ENCODE peak calls at places on chromosomes 3 and 15, in four cellular contexts. F is uterus, P is hepatocyte, Y is OCI-LY7. U is an unnamed sample. For H3K4me1, the result is how much of the 10 kb centered on the place peaks cover.

GRCh38 chr15:78243491-78243941 is 9.2 kb upstream of the ACSBG1 start:
- DNase-seq in F (no peak), Y (no peak), P (no peak), U (no peak)

GRCh38 chr3:193872265-193872753 is 263.6 kb upstream of the HES1 start:
- DNase-seq in F (no peak), Y (peak), P (peak), U (no peak)

GRCh38 chr15:29885183-29885582 is 62.9 kb upstream of the TJP1 start:
- DNase-seq in Y (no peak), P (no peak), F (no peak), U (no peak)

GRCh38 chr15:84572231-84572630 is 28.6 kb upstream of the ZSCAN2 start:
- DNase-seq in P (no peak), Y (no peak), F (no peak), U (no peak)

GRCh38 chr3:134630506-134630905 is 20.3 kb downstream of the KY start:
- DNase-seq in P (no peak), F (no peak), Y (no peak), U (no peak)

GRCh38 chr3:37326144-37326543 is 151.8 kb upstream of the LRRFIP2 start:
- DNase-seq in Y (no peak), P (no peak), F (no peak), U (no peak)

GRCh38 chr15:66592505-66593218 is 26.9 kb upstream of the LCTL start:
- DNase-seq in Y (no peak), P (peak), F (no peak), U (no peak)

GRCh38 chr3:194364652-194365434 is 4.7 kb downstream of the LRRC15 start:
- DNase-seq in F (peak), Y (no peak), P (peak), U (no peak)

GRCh38 chr3:185792955-185793354 is 31.9 kb downstream of the IGF2BP2 start:
- DNase-seq in P (no peak), F (no peak), Y (no peak), U (no peak)

GRCh38 chr15:74835312-74835823 is 7.6 kb downstream of the ULK3 start:
- DNase-seq in Y (peak), P (peak), F (no peak), U (no peak)

GRCh38 chr3:112390783-112391641 is 58.1 kb downstream of the CD200 start:
- DNase-seq in F (no peak), P (peak), Y (no peak), U (no peak)

GRCh38 chr3:149579838-149580542 is 77.8 kb downstream of the WWTR1 start:
- DNase-seq in Y (no peak), F (no peak), P (no peak), U (no peak)

GRCh38 chr3:10322355-10322715 is 1.4 kb upstream of the SEC13 start:
- DNase-seq in P (no peak), F (no peak), Y (peak), U (no peak)

GRCh38 chr3:11847607-11848006 is 922 bp upstream of the TAMM41 start:
- DNase-seq in Y (peak), F (no peak), P (no peak), U (no peak)

GRCh38 chr3:45440562-45440961 is 52.2 kb downstream of the LARS2 start:
- DNase-seq in Y (no peak), F (no peak), P (no peak), U (no peak)

GRCh38 chr15:90022905-90023700 is 22.0 kb downstream of the ZNF710 start:
- DNase-seq in P (no peak), F (no peak), Y (no peak), U (peak)

GRCh38 chr3:175941352-175941751 is 1082.2 kb downstream of the NAALADL2 start:
- DNase-seq in P (peak), Y (peak), F (no peak), U (no peak)

GRCh38 chr15:85414495-85414894 is 34.1 kb downstream of the AKAP13 start:
- DNase-seq in Y (no peak), P (no peak), F (no peak), U (no peak)

GRCh38 chr15:41917767-41918430 is 24.0 kb upstream of the SPTBN5 start:
- DNase-seq in Y (no peak), F (no peak), P (peak), U (no peak)

GRCh38 chr15:77010842-77011241 is 15.9 kb downstream of the PSTPIP1 start:
- DNase-seq in Y (no peak), F (no peak), P (no peak), U (no peak)

GRCh38 chr15:92149029-92149428 is 244.7 kb upstream of the ST8SIA2 start:
- DNase-seq in F (no peak), Y (no peak), P (no peak), U (no peak)

GRCh38 chr3:161598639-161599038 is 102.0 kb downstream of the OTOL1 start:
- DNase-seq in F (no peak), P (no peak), Y (no peak), U (no peak)

GRCh38 chr3:109985942-109986555 is 648.7 kb upstream of the DPPA4 start:
- DNase-seq in Y (no peak), F (no peak), P (no peak), U (no peak)

GRCh38 chr3:119098620-119099222 is 47.2 kb upstream of the TEX55 start:
- DNase-seq in F (no peak), P (peak), Y (peak), U (no peak)

GRCh38 chr15:55829826-55830225 is 86.9 kb upstream of the PRTG start:
- DNase-seq in F (no peak), P (no peak), Y (no peak), U (no peak)

GRCh38 chr15:35822153-35822552 is 276.2 kb upstream of the DPH6 start:
- DNase-seq in F (no peak), P (no peak), Y (no peak), U (no peak)

GRCh38 chr3:27805282-27805681 is 83.2 kb upstream of the EOMES start:
- DNase-seq in F (no peak), Y (no peak), P (no peak), U (no peak)

GRCh38 chr3:33931512-33931911 is 133.1 kb downstream of the PDCD6IP start:
- DNase-seq in F (no peak), P (no peak), Y (no peak), U (no peak)

GRCh38 chr15:33068531-33068990 is 126.0 kb downstream of the FMN1 start:
- DNase-seq in F (no peak), Y (no peak), P (no peak), U (no peak)

GRCh38 chr15:91308855-91309254 is 208.8 kb downstream of the SV2B start:
- DNase-seq in Y (no peak), P (no peak), F (no peak), U (no peak)

GRCh38 chr3:40073310-40074007 is 236.0 kb upstream of the EIF1B start:
- DNase-seq in Y (no peak), F (no peak), P (peak), U (no peak)

GRCh38 chr3:156455839-156456238 is 99.1 kb downstream of the SSR3 start:
- DNase-seq in F (no peak), Y (no peak), P (no peak), U (no peak)
- TF ChIP-seq CTCF in F (no peak), Y (no peak), P (no peak), U (no peak)

GRCh38 chr3:152271465-152272035 is 2.8 kb downstream of the MBNL1 start:
- DNase-seq in Y (no peak), F (no peak), P (no peak), U (no peak)
- H3K4me3 ChIP-seq in Y (peak), F (peak), P (peak), U (peak)

DNA sequence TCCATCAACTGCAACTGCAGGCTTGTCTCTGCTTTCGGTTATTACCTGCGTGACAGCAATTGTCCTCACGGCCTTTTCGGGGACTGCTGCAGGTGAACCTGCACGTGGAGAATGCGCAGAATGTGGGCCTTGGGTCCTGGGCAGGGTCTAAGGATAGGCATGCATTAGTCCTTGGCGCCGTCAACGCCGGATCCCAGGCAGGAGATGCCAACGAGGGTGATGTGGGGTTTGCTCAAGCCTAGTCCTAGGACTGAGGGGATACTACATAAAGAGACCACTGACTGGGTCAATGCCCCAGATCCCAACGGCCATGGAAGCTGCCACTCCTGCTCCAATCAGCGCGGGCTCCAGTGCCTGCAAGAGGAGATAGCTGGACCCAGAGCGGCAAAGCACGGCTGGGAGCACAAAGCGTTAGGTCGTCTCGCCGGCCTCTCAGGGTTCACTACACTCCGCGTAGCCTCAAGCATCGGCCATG is 448 bp upstream of the RBM15B start:
- DNase-seq in F (no peak), Y (no peak), P (no peak), U (no peak)
- H3K4me1 ChIP-seq in F (under half), Y (half or more), P (half or more), U (half or more)

GRCh38 chr3:123111640-123112039 is 44.8 kb downstream of the PDIA5 start:
- DNase-seq in P (no peak), F (no peak), Y (no peak), U (no peak)
- TF ChIP-seq CTCF in P (no peak), F (no peak), Y (no peak), U (no peak)

GRCh38 chr3:158808697-158809096 is 6.8 kb downstream of the MFSD1 start:
- DNase-seq in Y (no peak), F (no peak), P (no peak), U (no peak)

GRCh38 chr3:158802399-158803023 is 657 bp downstream of the MFSD1 start:
- DNase-seq in P (peak), Y (peak), F (no peak), U (no peak)

GRCh38 chr3:158801696-158802398 is at the start of gene MFSD1:
- DNase-seq in P (peak), F (peak), Y (peak), U (peak)

GRCh38 chr3:158801200-158801599 is 654 bp upstream of the MFSD1 start:
- DNase-seq in Y (no peak), P (peak), F (no peak), U (no peak)

DNA sequence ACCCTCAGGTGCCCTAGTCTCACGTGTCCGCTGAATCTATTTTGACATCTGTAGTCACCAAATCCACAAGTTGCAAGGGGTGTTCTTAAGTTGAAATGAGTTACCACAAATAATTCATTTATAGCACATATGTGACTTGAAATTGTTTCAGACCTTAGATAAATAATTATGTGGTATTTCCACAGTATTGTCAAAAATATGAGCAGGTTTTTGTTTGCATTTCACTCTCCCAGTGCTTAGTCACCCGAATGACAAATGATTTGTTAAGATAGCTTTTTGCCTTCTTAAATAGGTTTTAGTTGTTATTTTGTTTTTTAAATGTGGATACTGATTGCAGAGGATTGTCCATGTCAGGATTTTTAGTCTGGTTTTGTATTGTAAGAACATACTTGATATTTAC is 2.6 kb downstream of the MFSD1 start:
- DNase-seq in P (no peak), Y (no peak), F (no peak), U (no peak)
- H3K4me3 ChIP-seq in P (no peak), Y (no peak), F (no peak), U (no peak)

U was measured in suprapubic skin.